ENCODE peak calls at places on chromosomes 12 and 14, in seven cellular contexts. One of them, this sample, is unnamed. For H3K4me1, the result is how much of the 10 kb centered on the place peaks cover.

GRCh38 chr12:27382126-27382795 is 49.6 kb downstream of the BMAL2 start:
- DNase-seq in hepatocyte: no peak
- DNase-seq in heart right ventricle: no peak
- DNase-seq in kidney: no peak
- DNase-seq in lung: no peak
- DNase-seq in osteoblast: peak
- DNase-seq in endothelial cell of umbilical vein: no peak
- DNase-seq in this sample: no peak

GRCh38 chr14:100307215-100308111 is 1.2 kb upstream of the SLC25A29 start:
- DNase-seq in heart right ventricle: no peak
- DNase-seq in hepatocyte: peak
- DNase-seq in endothelial cell of umbilical vein: peak
- DNase-seq in osteoblast: peak
- DNase-seq in kidney: no peak
- DNase-seq in lung: no peak
- DNase-seq in this sample: no peak

GRCh38 chr14:97380539-97380941 is 583.4 kb downstream of the VRK1 start:
- DNase-seq in hepatocyte: peak
- DNase-seq in osteoblast: no peak
- DNase-seq in lung: no peak
- DNase-seq in endothelial cell of umbilical vein: no peak
- DNase-seq in heart right ventricle: no peak
- DNase-seq in kidney: no peak
- DNase-seq in this sample: peak

GRCh38 chr14:102661614-102662013 is 69.2 kb downstream of the RCOR1 start:
- DNase-seq in endothelial cell of umbilical vein: no peak
- DNase-seq in osteoblast: no peak
- DNase-seq in kidney: no peak
- DNase-seq in hepatocyte: no peak
- DNase-seq in lung: no peak
- DNase-seq in heart right ventricle: no peak
- DNase-seq in this sample: no peak

GRCh38 chr12:101823891-101824290 is 6.9 kb downstream of the GNPTAB start:
- DNase-seq in kidney: no peak
- DNase-seq in endothelial cell of umbilical vein: peak
- DNase-seq in hepatocyte: peak
- DNase-seq in lung: peak
- DNase-seq in osteoblast: peak
- DNase-seq in heart right ventricle: peak
- DNase-seq in this sample: no peak

GRCh38 chr12:65526311-65526710 is 247.8 kb downstream of the MSRB3 start:
- DNase-seq in lung: no peak
- DNase-seq in endothelial cell of umbilical vein: no peak
- DNase-seq in kidney: no peak
- DNase-seq in heart right ventricle: no peak
- DNase-seq in osteoblast: no peak
- DNase-seq in hepatocyte: no peak
- DNase-seq in this sample: no peak

GRCh38 chr12:120190985-120191480 is 3.5 kb downstream of the GCN1 start:
- DNase-seq in heart right ventricle: no peak
- DNase-seq in endothelial cell of umbilical vein: no peak
- DNase-seq in hepatocyte: no peak
- DNase-seq in kidney: no peak
- DNase-seq in lung: no peak
- DNase-seq in osteoblast: no peak
- DNase-seq in this sample: no peak

GRCh38 chr12:51851408-51852097 is 3.0 kb upstream of the FIGNL2 start:
- DNase-seq in kidney: no peak
- DNase-seq in lung: no peak
- DNase-seq in endothelial cell of umbilical vein: no peak
- DNase-seq in hepatocyte: no peak
- DNase-seq in osteoblast: peak
- DNase-seq in heart right ventricle: no peak
- DNase-seq in this sample: no peak

GRCh38 chr12:49809369-49810158 is 18.6 kb downstream of the NCKAP5L start:
- DNase-seq in lung: peak
- DNase-seq in endothelial cell of umbilical vein: no peak
- DNase-seq in osteoblast: peak
- DNase-seq in heart right ventricle: no peak
- DNase-seq in kidney: no peak
- DNase-seq in hepatocyte: no peak
- DNase-seq in this sample: no peak

GRCh38 chr12:55060470-55060869 is 40.7 kb downstream of the NEUROD4 start:
- DNase-seq in heart right ventricle: no peak
- DNase-seq in lung: no peak
- DNase-seq in osteoblast: no peak
- DNase-seq in kidney: no peak
- DNase-seq in hepatocyte: no peak
- DNase-seq in endothelial cell of umbilical vein: no peak
- DNase-seq in this sample: no peak

GRCh38 chr12:117580718-117581062 is 219.3 kb upstream of the NOS1 start:
- DNase-seq in kidney: peak
- DNase-seq in osteoblast: no peak
- DNase-seq in hepatocyte: peak
- DNase-seq in heart right ventricle: peak
- DNase-seq in endothelial cell of umbilical vein: no peak
- DNase-seq in lung: no peak
- DNase-seq in this sample: no peak

GRCh38 chr12:70779250-70779649 is 141.3 kb downstream of the PTPRR start:
- DNase-seq in kidney: no peak
- DNase-seq in lung: no peak
- DNase-seq in endothelial cell of umbilical vein: no peak
- DNase-seq in heart right ventricle: no peak
- DNase-seq in hepatocyte: no peak
- DNase-seq in osteoblast: no peak
- DNase-seq in this sample: no peak

DNA sequence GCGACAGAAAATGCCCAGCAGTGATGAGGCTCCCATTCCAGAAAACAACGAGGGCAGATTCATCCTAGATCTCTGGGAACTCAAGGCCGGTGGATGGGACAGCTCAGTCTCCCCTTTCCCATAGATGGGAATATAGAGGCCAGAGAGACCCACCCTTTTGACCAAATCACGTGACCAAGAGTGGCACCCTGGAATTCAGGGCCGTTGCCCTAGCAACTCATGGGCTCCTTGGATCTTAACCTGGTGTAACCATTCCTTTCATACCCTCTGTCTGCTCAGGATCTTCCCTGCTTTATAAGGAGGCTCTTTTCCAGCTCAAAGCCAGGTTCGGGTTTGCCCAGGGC is 8.4 kb upstream of the LRTM2 start:
- DNase-seq in heart right ventricle: no peak
- DNase-seq in kidney: peak
- DNase-seq in osteoblast: no peak
- DNase-seq in hepatocyte: no peak
- DNase-seq in endothelial cell of umbilical vein: no peak
- DNase-seq in lung: no peak
- DNase-seq in this sample: no peak
- H3K27ac ChIP-seq in heart right ventricle: peak
- H3K27ac ChIP-seq in kidney: no peak
- H3K27ac ChIP-seq in osteoblast: no peak
- H3K27ac ChIP-seq in hepatocyte: peak
- H3K27ac ChIP-seq in endothelial cell of umbilical vein: peak
- H3K27ac ChIP-seq in lung: peak
- H3K27ac ChIP-seq in this sample: no peak

GRCh38 chr14:77045570-77045890 is 17.0 kb upstream of the IRF2BPL start:
- DNase-seq in heart right ventricle: no peak
- DNase-seq in hepatocyte: no peak
- DNase-seq in osteoblast: peak
- DNase-seq in endothelial cell of umbilical vein: no peak
- DNase-seq in lung: peak
- DNase-seq in kidney: peak
- DNase-seq in this sample: no peak
- H3K4me1 ChIP-seq in heart right ventricle: half or more
- H3K4me1 ChIP-seq in hepatocyte: half or more
- H3K4me1 ChIP-seq in osteoblast: half or more
- H3K4me1 ChIP-seq in endothelial cell of umbilical vein: under half
- H3K4me1 ChIP-seq in lung: under half
- H3K4me1 ChIP-seq in kidney: under half
- H3K4me1 ChIP-seq in this sample: half or more

GRCh38 chr12:30423330-30423729 is 272.3 kb downstream of the IPO8 start:
- DNase-seq in lung: no peak
- DNase-seq in heart right ventricle: no peak
- DNase-seq in osteoblast: no peak
- DNase-seq in endothelial cell of umbilical vein: no peak
- DNase-seq in kidney: no peak
- DNase-seq in hepatocyte: no peak
- DNase-seq in this sample: no peak
- H3K27ac ChIP-seq in lung: no peak
- H3K27ac ChIP-seq in heart right ventricle: no peak
- H3K27ac ChIP-seq in osteoblast: no peak
- H3K27ac ChIP-seq in endothelial cell of umbilical vein: no peak
- H3K27ac ChIP-seq in kidney: no peak
- H3K27ac ChIP-seq in hepatocyte: no peak
- H3K27ac ChIP-seq in this sample: no peak

DNA sequence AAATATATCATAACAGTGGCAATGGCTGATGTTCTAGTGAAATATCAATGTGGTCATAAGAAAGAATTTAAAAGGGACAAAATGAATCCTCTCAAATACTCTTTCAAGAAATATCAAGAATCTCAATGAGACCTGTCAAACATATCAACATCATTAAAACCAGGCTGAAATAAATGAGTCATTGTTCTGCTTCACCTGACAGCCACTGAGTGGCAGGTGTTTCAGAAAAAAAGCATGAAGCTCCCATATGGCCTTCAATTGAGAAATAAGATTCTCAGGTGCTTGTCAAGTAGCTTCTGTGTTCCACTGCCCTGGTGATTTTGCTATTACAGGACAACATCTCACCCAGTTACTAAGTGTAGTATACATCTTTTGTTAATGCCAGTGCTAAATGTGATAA is 21.5 kb downstream of the ANAPC5 start:
- DNase-seq in heart right ventricle: no peak
- DNase-seq in kidney: no peak
- DNase-seq in osteoblast: no peak
- DNase-seq in hepatocyte: no peak
- DNase-seq in endothelial cell of umbilical vein: no peak
- DNase-seq in lung: no peak
- DNase-seq in this sample: no peak
- H3K4me1 ChIP-seq in heart right ventricle: under half
- H3K4me1 ChIP-seq in kidney: under half
- H3K4me1 ChIP-seq in osteoblast: under half
- H3K4me1 ChIP-seq in hepatocyte: under half
- H3K4me1 ChIP-seq in endothelial cell of umbilical vein: under half
- H3K4me1 ChIP-seq in lung: under half
- H3K4me1 ChIP-seq in this sample: under half

DNA sequence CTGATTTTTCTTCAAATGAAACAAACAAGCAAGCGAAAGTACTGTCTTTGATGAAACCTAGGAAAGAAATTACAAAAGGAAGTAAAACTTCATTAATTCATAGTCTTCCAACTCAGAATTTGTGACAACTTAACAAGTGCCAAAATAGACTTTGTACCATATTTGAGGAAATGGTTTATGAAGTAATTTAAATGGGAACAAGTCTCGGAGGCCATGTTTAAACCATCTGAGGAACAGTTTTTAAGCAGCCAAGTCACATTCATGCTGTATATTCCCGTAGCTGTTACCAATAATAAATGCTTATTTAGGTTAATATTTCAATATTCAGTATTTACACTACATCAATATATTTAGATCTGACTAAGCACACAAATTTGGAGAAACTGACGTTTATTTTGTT is 779 bp upstream of the ARHGDIB start:
- DNase-seq in osteoblast: no peak
- DNase-seq in hepatocyte: no peak
- DNase-seq in lung: no peak
- DNase-seq in heart right ventricle: no peak
- DNase-seq in endothelial cell of umbilical vein: peak
- DNase-seq in kidney: no peak
- DNase-seq in this sample: no peak
- H3K27ac ChIP-seq in osteoblast: no peak
- H3K27ac ChIP-seq in hepatocyte: no peak
- H3K27ac ChIP-seq in lung: no peak
- H3K27ac ChIP-seq in heart right ventricle: peak
- H3K27ac ChIP-seq in endothelial cell of umbilical vein: peak
- H3K27ac ChIP-seq in kidney: peak
- H3K27ac ChIP-seq in this sample: peak